ENCODE peak calls at places on chromosomes 16 and 17, in six cellular contexts. N is WTC11, E is nephron progenitor cell, U is glutamatergic neuron, L is tibial nerve, Q is activated B cell treated with CpG ODN at 0.5 μM for 24 hours. Y is an unnamed sample.

GRCh38 chr17:964881-965280 is 14.7 kb downstream of the NXN start:
- DNase-seq in N (no peak), E (no peak), U (no peak), L (no peak), Q (no peak), Y (no peak)

GRCh38 chr16:85842848-85843247 is 43.4 kb downstream of the COX4I1 start:
- DNase-seq in N (no peak), E (no peak), U (no peak), L (no peak), Q (no peak), Y (no peak)

GRCh38 chr17:65243838-65244237 is 106.7 kb downstream of the RGS9 start:
- DNase-seq in N (no peak), E (no peak), U (no peak), L (no peak), Q (no peak), Y (no peak)

GRCh38 chr17:39548494-39548893 is 59.2 kb downstream of the NEUROD2 start:
- DNase-seq in N (no peak), E (no peak), U (no peak), L (no peak), Q (no peak), Y (no peak)

GRCh38 chr17:67066717-67067116 is 22.4 kb downstream of the CACNG1 start:
- DNase-seq in N (no peak), E (no peak), U (no peak), L (no peak), Q (no peak), Y (no peak)

GRCh38 chr16:11052080-11052808 is 107.9 kb downstream of the CLEC16A start:
- DNase-seq in N (no peak), E (no peak), U (no peak), L (no peak), Q (no peak), Y (peak)

GRCh38 chr16:3800019-3800418 is 80.5 kb downstream of the CREBBP start:
- DNase-seq in N (no peak), E (no peak), U (no peak), L (no peak), Q (no peak), Y (no peak)

GRCh38 chr16:56349086-56349415 is 76.3 kb downstream of the AMFR start:
- DNase-seq in N (no peak), E (no peak), U (no peak), L (no peak), Q (no peak), Y (no peak)

GRCh38 chr16:1745900-1746692 is 25.2 kb downstream of the NME3 start:
- DNase-seq in N (no peak), E (no peak), U (peak), L (no peak), Q (no peak), Y (no peak)

GRCh38 chr16:63461248-63461841 is 1425.1 kb upstream of the CDH8 start:
- DNase-seq in N (peak), E (peak), U (peak), L (peak), Q (no peak), Y (no peak)
- TF ChIP-seq CTCF in N (peak), E (peak), U (peak), L (peak), Q (no peak), Y (no peak)

GRCh38 chr17:79835470-79835899 is 3.8 kb downstream of the CBX4 start:
- DNase-seq in N (peak), E (peak), U (peak), L (no peak), Q (no peak), Y (no peak)
- TF ChIP-seq CTCF in N (no peak), E (no peak), U (no peak), L (no peak), Q (no peak), Y (no peak)

GRCh38 chr17:81429353-81429774 is 34.1 kb downstream of the BAHCC1 start:
- DNase-seq in N (no peak), E (no peak), U (no peak), L (peak), Q (no peak), Y (no peak)

GRCh38 chr17:81428121-81428515 is 32.9 kb downstream of the BAHCC1 start:
- DNase-seq in N (no peak), E (no peak), U (no peak), L (no peak), Q (no peak), Y (no peak)

GRCh38 chr17:81428521-81428920 is 33.3 kb downstream of the BAHCC1 start:
- DNase-seq in N (no peak), E (no peak), U (no peak), L (no peak), Q (no peak), Y (no peak)

GRCh38 chr17:81429813-81430510 is 34.7 kb downstream of the BAHCC1 start:
- DNase-seq in N (no peak), E (no peak), U (no peak), L (no peak), Q (no peak), Y (no peak)

DNA sequence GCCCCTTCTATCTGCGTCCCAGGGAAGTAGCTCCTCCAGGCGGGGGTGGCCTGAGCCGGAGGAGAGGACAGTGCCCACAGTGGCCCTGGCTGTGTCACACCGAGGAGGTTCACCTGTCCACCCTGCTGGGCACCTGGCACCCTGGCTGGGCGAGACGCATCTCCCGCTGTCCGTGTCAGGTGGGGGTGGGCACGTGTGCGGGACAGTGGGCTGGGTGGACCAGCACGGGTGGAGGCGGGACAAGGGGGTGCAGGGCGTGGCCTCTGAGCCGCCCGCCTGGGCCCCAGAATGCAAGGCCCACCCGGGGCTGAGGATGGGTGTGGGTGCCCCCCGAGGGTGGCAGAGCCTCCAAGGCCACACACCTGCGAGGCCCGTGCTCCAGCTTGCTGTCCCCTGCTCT is 33.7 kb downstream of the BAHCC1 start:
- DNase-seq in N (no peak), E (no peak), U (no peak), L (no peak), Q (no peak), Y (no peak)
- TF ChIP-seq CTCF in N (no peak), E (no peak), U (no peak), L (no peak), Q (no peak), Y (no peak)

GRCh38 chr16:636206-637080 is at the start of gene METTL26:
- DNase-seq in N (peak), E (peak), U (peak), L (peak), Q (peak), Y (peak)
- TF ChIP-seq CTCF in N (no peak), E (no peak), U (no peak), L (peak), Q (no peak), Y (no peak)

GRCh38 chr17:81510798-81511549 is 1.6 kb downstream of the ACTG1 start:
- DNase-seq in N (no peak), E (no peak), U (peak), L (no peak), Q (peak), Y (peak)
- TF ChIP-seq CTCF in N (no peak), E (no peak), U (no peak), L (no peak), Q (no peak), Y (no peak)

DNA sequence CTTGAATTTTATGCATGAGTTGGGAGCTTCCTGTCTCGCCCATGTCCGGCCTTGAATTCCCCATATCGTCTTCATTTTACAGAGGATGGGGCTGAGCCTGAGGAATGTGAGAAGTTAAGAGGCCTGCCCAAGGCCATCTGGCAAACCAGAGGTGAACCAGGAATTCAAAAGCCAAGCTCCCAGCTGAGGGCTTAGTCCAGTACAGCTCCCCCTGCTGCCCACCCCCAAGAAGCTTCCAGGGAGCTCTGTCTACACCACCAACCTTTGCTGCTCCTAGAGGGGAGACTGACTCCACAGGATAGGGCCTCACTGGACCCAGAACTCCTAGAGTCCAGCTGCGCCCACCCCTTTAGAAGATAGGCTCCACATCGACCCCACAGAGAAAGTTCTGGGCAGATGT is 20.7 kb upstream of the C16orf78 start:
- DNase-seq in N (peak), E (peak), U (peak), L (no peak), Q (no peak), Y (peak)
- TF ChIP-seq CTCF in N (peak), E (peak), U (peak), L (no peak), Q (no peak), Y (peak)

DNA sequence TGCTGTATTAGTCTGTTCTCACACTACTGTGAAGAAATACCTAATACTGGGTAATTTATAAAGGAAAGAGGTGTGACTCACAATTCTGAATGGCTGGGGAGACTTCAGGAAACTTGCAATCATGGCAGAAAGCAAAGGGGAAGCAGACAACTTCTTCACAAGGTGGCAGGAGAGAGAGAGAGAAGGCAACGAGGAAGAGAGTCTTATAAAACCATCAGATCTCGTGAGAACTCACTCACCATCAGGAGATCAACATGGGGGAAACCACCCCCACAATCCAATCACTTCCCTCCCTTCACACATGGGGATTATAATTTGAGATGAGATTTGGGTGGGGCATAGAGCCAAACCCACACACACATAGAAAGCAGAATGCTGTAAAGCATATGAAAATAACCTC is 896.2 kb downstream of the CDH11 start:
- DNase-seq in N (no peak), E (no peak), U (no peak), L (no peak), Q (no peak), Y (no peak)
- TF ChIP-seq CTCF in N (no peak), E (no peak), U (no peak), L (no peak), Q (no peak), Y (no peak)

GRCh38 chr17:68792873-68793272 is 162.3 kb downstream of the ABCA8 start:
- DNase-seq in N (no peak), E (no peak), U (no peak), L (no peak), Q (no peak), Y (no peak)
- TF ChIP-seq CTCF in N (no peak), E (no peak), U (no peak), L (no peak), Q (no peak), Y (no peak)

Y was measured in GM12865.